ENCODE peak calls at places on chromosomes 5 and 9, in nine cellular contexts. O, J, E, M, Q, U, T, B and K are unnamed samples.

GRCh38 chr5:106127341-106127781 is 1543.4 kb downstream of the EFNA5 start:
- DNase-seq in O (no peak), J (no peak), E (no peak), M (no peak), Q (no peak), U (no peak), T (no peak), B (no peak), K (no peak)

GRCh38 chr5:80269991-80270438 is 14.2 kb upstream of the SERINC5 start:
- DNase-seq in O (peak; percentile 56), J (no peak), E (no peak), M (no peak), Q (no peak), U (no peak), T (no peak), B (no peak), K (no peak)

GRCh38 chr5:179762079-179762780 is 29.6 kb downstream of the MAML1 start:
- DNase-seq in O (peak; percentile 66), J (no peak), E (no peak), M (no peak), Q (no peak), U (peak; percentile 42), T (no peak), B (no peak), K (peak; percentile 74)

GRCh38 chr5:74316064-74316586 is 324.4 kb downstream of the ENC1 start:
- DNase-seq in O (no peak), J (peak; percentile 66), E (no peak), M (no peak), Q (peak; percentile 67), U (peak; percentile 98), T (no peak), B (no peak), K (peak; percentile 94)

GRCh38 chr5:72480836-72481235 is 26.4 kb downstream of the ZNF366 start:
- DNase-seq in O (no peak), J (no peak), E (no peak), M (no peak), Q (no peak), U (no peak), T (no peak), B (no peak), K (no peak)

GRCh38 chr5:32138839-32139493 is 35.2 kb downstream of the GOLPH3 start:
- DNase-seq in O (peak; percentile 30), J (no peak), E (no peak), M (peak; percentile 58), Q (no peak), U (no peak), T (peak; percentile 69), B (no peak), K (no peak)

GRCh38 chr9:137959641-137960411 is 82.2 kb downstream of the CACNA1B start:
- DNase-seq in O (no peak), J (no peak), E (no peak), M (no peak), Q (no peak), U (no peak), T (no peak), B (no peak), K (no peak)

GRCh38 chr5:139877129-139877597 is 81.6 kb downstream of the PSD2 start:
- DNase-seq in O (peak; percentile 24), J (no peak), E (no peak), M (no peak), Q (no peak), U (peak; percentile 7), T (no peak), B (no peak), K (no peak)

GRCh38 chr9:92059669-92060068 is 55.5 kb downstream of the SPTLC1 start:
- DNase-seq in O (no peak), J (no peak), E (no peak), M (no peak), Q (no peak), U (no peak), T (no peak), B (no peak), K (no peak)

GRCh38 chr9:127817881-127818434 is 15.3 kb downstream of the FPGS start:
- DNase-seq in O (no peak), J (peak; percentile 4), E (no peak), M (no peak), Q (peak; percentile 3), U (no peak), T (no peak), B (no peak), K (no peak)